ENCODE peak calls at places on chromosomes 2 and 18, in four cellular contexts. R is GM12878, O is WTC11, V is HepG2. T is an unnamed sample.

GRCh38 chr2:222307138-222307756 is 8.4 kb upstream of the PAX3 start:
- DNase-seq in R (no peak), O (no peak), V (no peak), T (no peak)

GRCh38 chr2:224933416-224933815 is 108.9 kb downstream of the DOCK10 start:
- DNase-seq in R (no peak), O (no peak), V (no peak), T (no peak)

GRCh38 chr2:164621761-164622105 is 451 bp upstream of the GRB14 start:
- DNase-seq in R (no peak), O (peak; percentile 30), V (no peak), T (no peak)

GRCh38 chr18:62678847-62679535 is 36.4 kb upstream of the PHLPP1 start:
- DNase-seq in R (no peak), O (peak; percentile 19), V (peak; percentile 12), T (no peak)

GRCh38 chr2:146940016-146940685 is 904.7 kb upstream of the ACVR2A start:
- DNase-seq in R (no peak), O (no peak), V (no peak), T (no peak)

GRCh38 chr2:8805278-8806045 is 32.0 kb downstream of the KIDINS220 start:
- DNase-seq in R (no peak), O (no peak), V (no peak), T (peak; percentile 39)

GRCh38 chr2:149021271-149021719 is 17.2 kb upstream of the LYPD6B start:
- DNase-seq in R (peak; percentile 75), O (no peak), V (no peak), T (no peak)

GRCh38 chr18:63131106-63131943 is 188.2 kb downstream of the BCL2 start:
- DNase-seq in R (no peak), O (peak; percentile 45), V (peak; percentile 16), T (peak; percentile 36)

GRCh38 chr2:150610670-150611279 is 123.3 kb upstream of the RND3 start:
- DNase-seq in R (no peak), O (peak; percentile 42), V (peak; percentile 19), T (peak; percentile 13)

GRCh38 chr18:74579704-74580103 is 18.0 kb upstream of the ZNF407 start:
- DNase-seq in R (no peak), O (peak; percentile 35), V (no peak), T (no peak)

GRCh38 chr2:224165901-224166319 is 126.8 kb upstream of the SERPINE2 start:
- DNase-seq in R (no peak), O (no peak), V (no peak), T (no peak)

GRCh38 chr2:167943368-167943767 is 304.0 kb downstream of the STK39 start:
- DNase-seq in R (no peak), O (no peak), V (no peak), T (no peak)

GRCh38 chr18:45671366-45671765 is 52.6 kb upstream of the SLC14A1 start:
- DNase-seq in R (no peak), O (no peak), V (no peak), T (no peak)

GRCh38 chr2:202545931-202546330 is 88.8 kb upstream of the FAM117B start:
- DNase-seq in R (no peak), O (no peak), V (no peak), T (no peak)

GRCh38 chr2:203682688-203683130 is 23.7 kb upstream of the CD28 start:
- DNase-seq in R (no peak), O (no peak), V (no peak), T (no peak)

GRCh38 chr2:238714038-238714528 is 133.8 kb upstream of the TWIST2 start:
- DNase-seq in R (no peak), O (no peak), V (no peak), T (no peak)

GRCh38 chr2:11697103-11697871 is 27.3 kb upstream of the NTSR2 start:
- DNase-seq in R (no peak), O (no peak), V (no peak), T (no peak)

GRCh38 chr18:55396267-55396905 is 191.6 kb downstream of the TCF4 start:
- DNase-seq in R (no peak), O (no peak), V (no peak), T (no peak)

DNA sequence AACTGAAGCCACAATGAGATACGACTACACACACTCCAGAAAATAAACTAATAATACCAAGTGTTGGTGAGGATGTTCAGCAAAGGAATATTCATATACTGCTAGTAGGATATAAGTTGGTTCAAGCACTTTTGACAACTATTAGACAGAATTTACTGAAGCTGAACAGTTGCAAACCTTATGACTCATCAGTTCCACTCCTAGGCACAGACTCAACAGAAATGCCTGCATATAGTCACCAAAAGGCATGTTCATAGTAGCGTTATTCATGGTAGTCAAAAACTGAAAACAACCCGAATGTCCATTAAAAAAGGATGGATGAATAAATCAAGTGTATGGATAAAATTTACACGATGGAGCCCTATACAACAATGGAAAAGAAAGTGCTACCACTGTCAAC is 232.0 kb downstream of the ANAPC1 start:
- DNase-seq in R (no peak), O (no peak), V (no peak), T (no peak)
- TF ChIP-seq ETV6 in R (no peak), O (no peak), V (no peak), T (no peak)

DNA sequence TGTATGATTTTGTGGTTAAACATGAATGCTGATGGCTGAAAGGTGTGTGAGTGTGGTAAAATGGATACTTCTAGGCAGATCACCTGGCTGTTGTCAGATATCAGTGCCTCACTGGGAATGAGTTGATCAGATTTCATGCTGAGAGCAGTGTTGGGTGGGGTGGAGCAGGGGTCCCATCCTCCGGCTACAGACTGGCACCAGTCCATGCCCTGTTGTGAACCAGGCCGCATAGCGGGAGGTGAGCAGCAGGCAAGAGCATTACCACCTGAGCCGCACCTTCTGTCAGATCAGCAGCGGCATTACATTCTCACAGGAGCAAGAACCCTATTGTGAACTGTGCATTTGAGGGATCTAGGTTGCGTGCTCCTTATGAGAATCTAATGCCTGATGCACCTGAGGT is 78.7 kb downstream of the GLI2 start:
- DNase-seq in R (no peak), O (no peak), V (no peak), T (no peak)
- TF ChIP-seq ETV6 in R (no peak), O (no peak), V (no peak), T (no peak)

GRCh38 chr18:23240609-23240930 is 105.3 kb downstream of the CABLES1 start:
- DNase-seq in R (no peak), O (no peak), V (no peak), T (no peak)

GRCh38 chr18:23238651-23239349 is 103.5 kb downstream of the CABLES1 start:
- DNase-seq in R (no peak), O (no peak), V (no peak), T (no peak)

GRCh38 chr18:23239350-23239692 is 104.0 kb downstream of the CABLES1 start:
- DNase-seq in R (no peak), O (no peak), V (no peak), T (no peak)

GRCh38 chr18:23238152-23238531 is 102.9 kb downstream of the CABLES1 start:
- DNase-seq in R (no peak), O (no peak), V (no peak), T (no peak)

GRCh38 chr18:23239885-23240608 is 104.8 kb downstream of the CABLES1 start:
- DNase-seq in R (no peak), O (no peak), V (no peak), T (no peak)
- TF ChIP-seq ETV6 in R (no peak), O (no peak), V (no peak), T (no peak)

GRCh38 chr18:31648966-31649429 is 35.4 kb downstream of the B4GALT6 start:
- DNase-seq in R (peak; percentile 85), O (no peak), V (peak; percentile 13), T (no peak)
- TF ChIP-seq ETV6 in R (peak; percentile 48), O (no peak), V (no peak), T (no peak)

GRCh38 chr2:41955641-41956040 is 92.2 kb upstream of the PKDCC start:
- DNase-seq in R (peak; percentile 76), O (no peak), V (no peak), T (no peak)
- TF ChIP-seq ETV6 in R (no peak), O (no peak), V (no peak), T (no peak)

DNA sequence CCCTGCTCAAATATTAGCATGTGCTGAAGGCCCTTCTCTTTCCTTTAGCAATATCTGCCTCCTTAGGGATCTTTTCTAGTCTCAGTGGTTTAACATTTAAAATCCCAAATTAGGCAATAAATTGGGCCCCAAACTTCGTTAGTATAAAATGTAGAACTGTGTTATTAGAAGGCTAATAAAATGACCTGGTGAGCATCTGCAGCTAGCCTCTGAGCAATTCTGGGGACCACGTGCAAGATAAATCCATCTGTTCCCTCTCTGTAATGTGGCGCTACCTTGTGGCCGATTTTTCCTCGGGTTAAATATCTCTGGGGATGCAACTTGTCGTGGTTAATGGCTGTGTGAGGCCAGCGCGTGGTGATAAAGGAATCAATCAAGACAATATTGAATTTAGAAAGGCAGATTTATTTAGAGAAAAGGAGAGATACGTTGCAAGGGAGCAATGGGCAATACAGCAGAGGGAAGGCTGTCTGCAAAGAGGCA is 18.7 kb upstream of the IL36G start:
- DNase-seq in R (no peak), O (peak; percentile 49), V (peak; percentile 23), T (peak; percentile 40)
- TF ChIP-seq ETV6 in R (no peak), O (no peak), V (no peak), T (no peak)